ENCODE peak calls at places on chromosomes 7 and 10, in seven cellular contexts. P is glutamatergic neuron, N is uterus, Z is mammary epithelial cell, M is CD14-positive monocyte, I is fibroblast of the aortic adventitia, C is foreskin fibroblast. V is an unnamed sample.

GRCh38 chr10:642186-642890 is 47.1 kb downstream of the DIP2C start:
- DNase-seq in N (no peak), Z (no peak), M (no peak), I (no peak), P (no peak), C (no peak), V (no peak)

GRCh38 chr10:128568041-128568440 is 441.8 kb upstream of the MKI67 start:
- DNase-seq in Z (no peak), P (no peak), C (no peak), I (no peak), N (no peak), M (no peak), V (no peak)

GRCh38 chr10:61901829-61902447 is 439 bp downstream of the ARID5B start:
- DNase-seq in C (no peak), Z (peak), M (no peak), I (peak), N (peak), P (no peak), V (no peak)

GRCh38 chr10:79084012-79084971 is 15.5 kb downstream of the ZMIZ1 start:
- DNase-seq in Z (peak), M (peak), N (peak), I (peak), C (peak), P (no peak), V (peak)

GRCh38 chr7:35839860-35840854 is 39.3 kb downstream of the SEPTIN7 start:
- DNase-seq in M (no peak), Z (peak), P (no peak), C (peak), I (peak), N (no peak), V (peak)

GRCh38 chr7:140200102-140200989 is 23.6 kb upstream of the KDM7A start:
- DNase-seq in I (peak), C (peak), N (no peak), Z (peak), P (no peak), M (no peak), V (peak)

GRCh38 chr10:63547628-63548356 is 26.6 kb downstream of the REEP3 start:
- DNase-seq in N (no peak), C (no peak), P (no peak), M (no peak), Z (no peak), I (no peak), V (peak)

GRCh38 chr7:51198654-51199053 is 118.0 kb downstream of the COBL start:
- DNase-seq in M (no peak), N (no peak), I (no peak), P (no peak), Z (no peak), C (no peak), V (no peak)

GRCh38 chr10:54094321-54094720 is 706.7 kb downstream of the PCDH15 start:
- DNase-seq in P (no peak), I (no peak), N (no peak), Z (no peak), M (no peak), C (no peak), V (no peak)

GRCh38 chr10:74394416-74394969 is 243.5 kb downstream of the ADK start:
- DNase-seq in I (no peak), N (no peak), Z (no peak), M (no peak), P (no peak), C (no peak), V (no peak)

GRCh38 chr10:93406367-93407145 is 75.6 kb downstream of the MYOF start:
- DNase-seq in C (no peak), M (no peak), I (no peak), N (no peak), P (no peak), Z (peak), V (no peak)

GRCh38 chr10:46282460-46283216 is 4.2 kb upstream of the ANTXRL start:
- DNase-seq in P (peak), C (peak), Z (peak), I (peak), M (no peak), N (peak), V (peak)

GRCh38 chr7:149770728-149771127 is 2.7 kb downstream of the ZNF467 start:
- DNase-seq in M (no peak), N (no peak), I (no peak), Z (no peak), C (no peak), P (no peak), V (no peak)

GRCh38 chr7:13948019-13948781 is 41.3 kb downstream of the ETV1 start:
- DNase-seq in P (no peak), I (no peak), Z (no peak), M (no peak), C (no peak), N (no peak), V (no peak)

GRCh38 chr10:28217848-28218247 is 85.0 kb downstream of the MPP7 start:
- DNase-seq in I (peak), C (peak), Z (peak), M (no peak), N (no peak), P (no peak), V (peak)

GRCh38 chr7:16431646-16432424 is 10.5 kb upstream of the CRPPA start:
- DNase-seq in C (no peak), M (no peak), N (no peak), P (no peak), Z (peak), I (peak), V (peak)

GRCh38 chr10:23974886-23975830 is 233.8 kb upstream of the KIAA1217 start:
- DNase-seq in C (no peak), N (no peak), Z (no peak), P (no peak), M (no peak), I (no peak), V (no peak)

GRCh38 chr10:132915411-132915810 is 27.0 kb downstream of the CFAP46 start:
- DNase-seq in N (no peak), C (no peak), P (no peak), Z (no peak), M (peak), I (no peak), V (no peak)

GRCh38 chr10:71727429-71728217 is 8.0 kb upstream of the C10orf105 start:
- DNase-seq in M (peak), P (no peak), Z (peak), C (no peak), I (peak), N (peak), V (no peak)

GRCh38 chr7:80835251-80835650 is 83.6 kb downstream of the SEMA3C start:
- DNase-seq in P (no peak), C (no peak), N (no peak), I (no peak), Z (no peak), M (no peak), V (no peak)

DNA sequence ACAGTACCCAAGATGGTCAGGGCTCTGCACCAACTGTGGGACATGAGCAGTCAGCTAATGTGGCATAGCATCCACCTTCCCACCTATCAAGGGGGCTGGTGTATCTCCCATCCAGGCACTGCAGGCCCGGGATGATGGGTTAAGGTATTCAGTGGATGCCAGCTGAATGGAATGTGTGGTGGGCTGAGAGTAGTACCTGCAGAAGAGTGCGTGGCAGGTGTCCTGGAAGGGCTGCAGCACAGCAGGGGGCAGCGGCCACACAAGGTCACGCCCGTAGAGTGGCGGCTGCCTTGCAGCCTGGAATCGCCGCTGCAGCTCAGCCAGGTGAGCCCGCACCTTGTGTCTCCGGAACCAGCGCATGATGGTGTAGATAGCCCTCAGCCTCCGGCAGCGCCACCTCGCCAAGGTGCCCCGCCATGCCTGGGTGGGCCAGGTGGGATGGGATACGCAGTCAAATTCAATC is 13.3 kb downstream of the MYO1G start:
- DNase-seq in N (no peak), C (no peak), M (no peak), Z (no peak), I (no peak), P (no peak), V (no peak)
- TF ChIP-seq CTCF in N (no peak), C (no peak), M (no peak), Z (no peak), I (no peak), P (no peak), V (no peak)

GRCh38 chr7:69062020-69062760 is 536.1 kb upstream of the AUTS2 start:
- DNase-seq in Z (no peak), P (no peak), I (peak), M (no peak), N (no peak), C (peak), V (no peak)

GRCh38 chr7:69070476-69070875 is 527.8 kb upstream of the AUTS2 start:
- DNase-seq in C (no peak), Z (no peak), N (no peak), I (no peak), P (no peak), M (no peak), V (no peak)

GRCh38 chr7:69067397-69067796 is 530.9 kb upstream of the AUTS2 start:
- DNase-seq in C (no peak), M (no peak), N (no peak), P (peak), Z (no peak), I (peak), V (no peak)
- TF ChIP-seq CTCF in C (no peak), M (no peak), N (no peak), P (peak), Z (no peak), I (peak), V (peak)

DNA sequence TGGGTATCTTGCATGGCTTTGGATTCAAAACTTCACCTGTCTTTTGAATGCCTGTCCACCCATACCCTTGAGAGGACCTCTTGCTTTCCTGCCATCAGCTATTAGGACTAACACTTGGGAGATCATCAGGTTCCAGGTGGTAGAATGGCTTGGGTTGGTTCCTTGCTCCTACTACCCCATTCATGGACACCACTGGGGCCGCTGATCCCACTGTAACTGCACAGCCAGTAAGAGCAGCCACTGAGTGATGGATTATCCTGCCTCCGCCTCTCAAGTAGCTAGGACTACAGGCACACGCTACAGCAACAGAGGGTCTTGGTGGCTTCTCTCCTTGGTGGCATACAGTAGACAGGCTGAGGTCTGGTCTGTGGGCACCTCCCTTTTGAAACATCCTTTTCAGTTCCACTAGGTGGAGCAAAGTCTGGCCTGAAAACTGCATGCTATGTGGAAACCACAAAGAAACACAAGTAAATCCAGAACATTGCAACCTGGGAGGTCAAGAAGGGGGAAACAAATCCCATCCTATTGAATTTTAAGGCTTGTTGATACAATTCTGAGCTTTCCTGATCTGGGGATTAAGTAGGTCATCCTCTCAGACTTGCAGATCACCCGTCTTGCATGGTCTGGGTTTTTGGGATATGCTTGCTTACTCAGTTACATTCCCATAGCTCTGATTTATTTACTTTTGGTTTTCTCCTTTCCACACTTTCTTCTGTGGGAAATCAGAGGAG is 9.4 kb downstream of the WBP1L start:
- DNase-seq in P (no peak), I (peak), N (no peak), C (peak), Z (peak), M (no peak), V (peak)
- TF ChIP-seq CTCF in P (peak), I (peak), N (peak), C (peak), Z (peak), M (peak), V (peak)

GRCh38 chr7:28068811-28069216 is 111.8 kb downstream of the JAZF1 start:
- DNase-seq in N (no peak), P (no peak), M (no peak), Z (peak), I (peak), C (peak), V (peak)
- TF ChIP-seq CTCF in N (no peak), P (no peak), M (no peak), Z (no peak), I (no peak), C (no peak), V (no peak)

DNA sequence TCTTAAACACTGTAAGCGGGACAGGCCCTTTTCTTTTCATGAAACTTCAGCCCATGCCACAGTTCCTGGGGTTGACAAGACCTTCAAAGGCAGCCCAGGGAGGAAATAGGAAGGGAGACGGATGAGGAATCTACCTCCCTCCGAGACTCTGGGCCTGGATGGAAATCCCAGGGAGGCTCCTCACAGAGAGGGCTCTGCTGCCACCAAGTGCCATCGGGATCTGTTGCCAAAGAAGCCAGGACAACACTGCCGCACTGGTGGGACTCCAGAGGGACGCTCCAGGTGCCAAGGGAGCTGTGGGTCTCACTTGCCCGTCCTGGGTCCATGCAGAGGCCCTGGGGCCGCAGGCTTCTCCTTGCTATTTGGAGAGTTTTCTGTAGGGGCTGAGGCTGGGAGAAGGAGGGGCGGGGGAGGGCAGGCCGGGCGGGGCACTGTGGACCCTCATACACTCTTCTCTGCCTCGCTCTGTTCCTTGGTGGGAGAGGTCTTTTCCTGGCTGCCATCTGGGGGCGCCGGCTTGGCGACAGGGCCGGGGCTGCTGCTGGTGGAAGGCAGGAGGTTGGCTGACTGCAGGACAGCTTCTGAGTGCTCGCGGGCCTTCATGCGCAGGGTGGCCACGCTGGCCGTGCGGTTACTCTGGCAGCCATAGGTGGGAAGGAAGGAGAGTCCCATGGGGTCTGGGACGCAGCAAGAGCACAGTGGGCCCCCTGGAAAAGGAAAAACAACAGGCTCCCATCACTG is 30.0 kb downstream of the DRGX start:
- DNase-seq in C (no peak), N (no peak), I (no peak), P (no peak), Z (no peak), M (no peak), V (no peak)
- TF ChIP-seq CTCF in C (no peak), N (no peak), I (no peak), P (no peak), Z (no peak), M (no peak), V (no peak)

GRCh38 chr7:22854158-22855048 is 31.8 kb upstream of the TOMM7 start:
- DNase-seq in Z (peak), I (peak), C (peak), N (peak), M (peak), P (peak), V (peak)

GRCh38 chr7:22851140-22851539 is 28.5 kb upstream of the TOMM7 start:
- DNase-seq in P (no peak), Z (no peak), I (no peak), C (no peak), N (no peak), M (no peak), V (peak)

GRCh38 chr7:22853138-22853537 is 30.5 kb upstream of the TOMM7 start:
- DNase-seq in P (peak), N (no peak), M (no peak), C (no peak), Z (no peak), I (no peak), V (no peak)

GRCh38 chr7:22855049-22855392 is 32.4 kb upstream of the TOMM7 start:
- DNase-seq in C (no peak), N (no peak), I (no peak), P (no peak), M (no peak), Z (no peak), V (no peak)

DNA sequence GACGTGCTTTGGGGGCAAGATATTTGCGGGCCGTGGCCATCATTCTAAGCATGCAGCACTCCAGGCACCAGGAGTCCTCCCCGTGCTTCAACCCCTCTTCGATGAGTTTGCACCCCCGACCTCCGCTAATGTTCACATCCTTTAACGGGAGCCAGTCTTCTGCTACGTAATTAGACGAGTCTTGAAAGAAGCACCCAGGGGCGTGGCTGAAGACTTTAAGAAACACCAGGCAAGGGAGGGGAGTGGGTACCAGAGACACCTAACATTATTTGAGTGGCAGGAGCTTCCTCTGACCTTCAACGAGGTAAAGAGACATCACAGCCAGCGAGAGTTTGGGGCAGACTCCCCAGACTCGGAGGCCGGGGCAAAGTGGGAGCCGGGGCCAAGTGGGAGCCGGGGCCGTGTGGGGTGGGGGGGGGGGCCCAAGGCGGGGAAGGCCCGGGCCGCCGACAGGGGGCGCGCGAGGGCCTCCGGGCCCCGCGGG is 31.1 kb upstream of the TOMM7 start:
- DNase-seq in P (no peak), Z (no peak), I (peak), M (no peak), N (no peak), C (no peak), V (no peak)
- TF ChIP-seq CTCF in P (no peak), Z (peak), I (peak), M (no peak), N (peak), C (peak), V (no peak)

GRCh38 chr7:148264933-148265557 is 325.5 kb upstream of the C7orf33 start:
- DNase-seq in P (no peak), C (no peak), Z (peak), M (no peak), I (peak), N (no peak), V (peak)
- TF ChIP-seq CTCF in P (peak), C (peak), Z (peak), M (peak), I (peak), N (peak), V (peak)

GRCh38 chr10:109838592-109839244 is 84.6 kb downstream of the XPNPEP1 start:
- DNase-seq in P (no peak), M (no peak), C (no peak), Z (no peak), I (no peak), N (no peak), V (no peak)
- TF ChIP-seq CTCF in P (no peak), M (no peak), C (no peak), Z (no peak), I (no peak), N (no peak), V (peak)

V was measured in HFFc6.